ENCODE peak calls at places on chromosomes 16 and 17, in eight cellular contexts. One of them, this sample, is unnamed.

GRCh38 chr17:80872999-80873951 is 118.4 kb upstream of the CHMP6 start:
- DNase-seq in psoas muscle: peak; percentile 77
- DNase-seq in B cell: no peak
- DNase-seq in fibroblast of mammary gland: no peak
- DNase-seq in WERI-Rb-1: no peak
- DNase-seq in EL: peak; percentile 79
- DNase-seq in T-cell: no peak
- DNase-seq in occipital lobe: peak; percentile 17
- DNase-seq in this sample: peak; percentile 67

GRCh38 chr17:42422412-42422957 is 571 bp downstream of the CAVIN1 start:
- DNase-seq in B cell: peak; percentile 61
- DNase-seq in WERI-Rb-1: peak; percentile 39
- DNase-seq in EL: no peak
- DNase-seq in psoas muscle: peak; percentile 76
- DNase-seq in occipital lobe: no peak
- DNase-seq in T-cell: no peak
- DNase-seq in fibroblast of mammary gland: no peak
- DNase-seq in this sample: peak; percentile 81

GRCh38 chr16:77652399-77652798 is 69.9 kb upstream of the NUDT7 start:
- DNase-seq in psoas muscle: no peak
- DNase-seq in WERI-Rb-1: no peak
- DNase-seq in B cell: no peak
- DNase-seq in EL: no peak
- DNase-seq in occipital lobe: no peak
- DNase-seq in T-cell: no peak
- DNase-seq in fibroblast of mammary gland: peak; percentile 64
- DNase-seq in this sample: no peak

GRCh38 chr17:43880420-43880991 is 26.8 kb downstream of the MPP2 start:
- DNase-seq in EL: peak; percentile 30
- DNase-seq in occipital lobe: no peak
- DNase-seq in WERI-Rb-1: peak; percentile 85
- DNase-seq in fibroblast of mammary gland: no peak
- DNase-seq in T-cell: peak; percentile 14
- DNase-seq in psoas muscle: peak; percentile 80
- DNase-seq in B cell: peak; percentile 58
- DNase-seq in this sample: peak; percentile 62

GRCh38 chr17:43830510-43831145 is 2.3 kb downstream of the MPP3 start:
- DNase-seq in psoas muscle: no peak
- DNase-seq in EL: no peak
- DNase-seq in T-cell: no peak
- DNase-seq in B cell: no peak
- DNase-seq in occipital lobe: no peak
- DNase-seq in WERI-Rb-1: no peak
- DNase-seq in fibroblast of mammary gland: no peak
- DNase-seq in this sample: no peak

GRCh38 chr17:59431606-59432005 is 100.2 kb downstream of the YPEL2 start:
- DNase-seq in WERI-Rb-1: no peak
- DNase-seq in B cell: no peak
- DNase-seq in psoas muscle: no peak
- DNase-seq in T-cell: no peak
- DNase-seq in EL: no peak
- DNase-seq in fibroblast of mammary gland: no peak
- DNase-seq in occipital lobe: no peak
- DNase-seq in this sample: no peak

GRCh38 chr17:2929881-2930533 is 133.4 kb downstream of the OR1D5 start:
- DNase-seq in T-cell: no peak
- DNase-seq in EL: peak; percentile 31
- DNase-seq in WERI-Rb-1: peak; percentile 86
- DNase-seq in occipital lobe: no peak
- DNase-seq in B cell: peak; percentile 61
- DNase-seq in fibroblast of mammary gland: peak; percentile 49
- DNase-seq in psoas muscle: no peak
- DNase-seq in this sample: no peak

GRCh38 chr17:1720856-1721386 is 3.6 kb upstream of the WDR81 start:
- DNase-seq in psoas muscle: peak; percentile 72
- DNase-seq in occipital lobe: no peak
- DNase-seq in WERI-Rb-1: peak; percentile 69
- DNase-seq in B cell: no peak
- DNase-seq in EL: peak; percentile 52
- DNase-seq in T-cell: peak; percentile 58
- DNase-seq in fibroblast of mammary gland: peak; percentile 63
- DNase-seq in this sample: no peak

GRCh38 chr17:38510424-38511125 is 82.3 kb downstream of the ARHGAP23 start:
- DNase-seq in B cell: peak; percentile 62
- DNase-seq in occipital lobe: no peak
- DNase-seq in EL: peak; percentile 29
- DNase-seq in psoas muscle: peak; percentile 53
- DNase-seq in T-cell: no peak
- DNase-seq in WERI-Rb-1: peak; percentile 80
- DNase-seq in fibroblast of mammary gland: no peak
- DNase-seq in this sample: no peak

GRCh38 chr16:75053791-75054555 is 55.1 kb downstream of the ZNRF1 start:
- DNase-seq in WERI-Rb-1: no peak
- DNase-seq in T-cell: no peak
- DNase-seq in occipital lobe: no peak
- DNase-seq in psoas muscle: peak; percentile 86
- DNase-seq in fibroblast of mammary gland: no peak
- DNase-seq in EL: no peak
- DNase-seq in B cell: no peak
- DNase-seq in this sample: peak; percentile 84

GRCh38 chr17:68006797-68007196 is 10.5 kb upstream of the C17orf58 start:
- DNase-seq in WERI-Rb-1: no peak
- DNase-seq in occipital lobe: no peak
- DNase-seq in EL: no peak
- DNase-seq in fibroblast of mammary gland: peak; percentile 4
- DNase-seq in T-cell: no peak
- DNase-seq in psoas muscle: no peak
- DNase-seq in B cell: no peak
- DNase-seq in this sample: peak; percentile 74

GRCh38 chr16:1078579-1079021 is 6.1 kb downstream of the SSTR5 start:
- DNase-seq in occipital lobe: no peak
- DNase-seq in B cell: no peak
- DNase-seq in T-cell: no peak
- DNase-seq in WERI-Rb-1: peak; percentile 86
- DNase-seq in psoas muscle: no peak
- DNase-seq in fibroblast of mammary gland: peak; percentile 53
- DNase-seq in EL: peak; percentile 26
- DNase-seq in this sample: no peak

GRCh38 chr16:9446471-9447194 is 355.2 kb downstream of the HAPSTR1 start:
- DNase-seq in WERI-Rb-1: no peak
- DNase-seq in fibroblast of mammary gland: no peak
- DNase-seq in B cell: no peak
- DNase-seq in T-cell: no peak
- DNase-seq in EL: no peak
- DNase-seq in psoas muscle: no peak
- DNase-seq in occipital lobe: no peak
- DNase-seq in this sample: no peak

GRCh38 chr16:89115216-89115949 is 21.7 kb downstream of the ACSF3 start:
- DNase-seq in B cell: peak; percentile 89
- DNase-seq in EL: no peak
- DNase-seq in occipital lobe: peak; percentile 47
- DNase-seq in psoas muscle: peak; percentile 84
- DNase-seq in WERI-Rb-1: no peak
- DNase-seq in fibroblast of mammary gland: peak; percentile 80
- DNase-seq in T-cell: peak; percentile 94
- DNase-seq in this sample: peak; percentile 92

GRCh38 chr17:1744551-1745512 is 2.2 kb downstream of the SERPINF2 start:
- DNase-seq in psoas muscle: no peak
- DNase-seq in EL: no peak
- DNase-seq in occipital lobe: no peak
- DNase-seq in T-cell: no peak
- DNase-seq in fibroblast of mammary gland: no peak
- DNase-seq in B cell: no peak
- DNase-seq in WERI-Rb-1: no peak
- DNase-seq in this sample: no peak

GRCh38 chr16:50360779-50361178 is 8.0 kb downstream of the BRD7 start:
- DNase-seq in T-cell: no peak
- DNase-seq in occipital lobe: no peak
- DNase-seq in fibroblast of mammary gland: peak; percentile 65
- DNase-seq in WERI-Rb-1: peak; percentile 70
- DNase-seq in B cell: no peak
- DNase-seq in EL: no peak
- DNase-seq in psoas muscle: no peak
- DNase-seq in this sample: no peak

GRCh38 chr17:31060814-31061550 is 33.8 kb upstream of the NF1 start:
- DNase-seq in T-cell: no peak
- DNase-seq in EL: no peak
- DNase-seq in occipital lobe: no peak
- DNase-seq in B cell: no peak
- DNase-seq in psoas muscle: no peak
- DNase-seq in WERI-Rb-1: no peak
- DNase-seq in fibroblast of mammary gland: no peak
- DNase-seq in this sample: no peak

GRCh38 chr16:3171181-3171854 is 16.7 kb upstream of the OR1F1 start:
- DNase-seq in WERI-Rb-1: no peak
- DNase-seq in fibroblast of mammary gland: no peak
- DNase-seq in T-cell: no peak
- DNase-seq in occipital lobe: no peak
- DNase-seq in psoas muscle: no peak
- DNase-seq in B cell: no peak
- DNase-seq in EL: no peak
- DNase-seq in this sample: no peak

GRCh38 chr16:83336630-83337029 is 471.1 kb upstream of the HSBP1 start:
- DNase-seq in WERI-Rb-1: no peak
- DNase-seq in fibroblast of mammary gland: peak; percentile 88
- DNase-seq in psoas muscle: no peak
- DNase-seq in occipital lobe: no peak
- DNase-seq in EL: peak; percentile 74
- DNase-seq in B cell: no peak
- DNase-seq in T-cell: no peak
- DNase-seq in this sample: no peak

GRCh38 chr16:85562102-85562786 is 50.9 kb upstream of the GSE1 start:
- DNase-seq in B cell: no peak
- DNase-seq in EL: no peak
- DNase-seq in fibroblast of mammary gland: no peak
- DNase-seq in WERI-Rb-1: peak; percentile 52
- DNase-seq in occipital lobe: no peak
- DNase-seq in T-cell: no peak
- DNase-seq in psoas muscle: no peak
- DNase-seq in this sample: peak; percentile 39

GRCh38 chr17:28552201-28552999 is at the start of gene UNC119:
- DNase-seq in occipital lobe: peak; percentile 52
- DNase-seq in B cell: peak; percentile 96
- DNase-seq in EL: peak; percentile 77
- DNase-seq in fibroblast of mammary gland: peak; percentile 37
- DNase-seq in WERI-Rb-1: peak; percentile 75
- DNase-seq in T-cell: peak; percentile 70
- DNase-seq in psoas muscle: peak; percentile 83
- DNase-seq in this sample: peak; percentile 91

GRCh38 chr17:45812102-45812501 is 28.0 kb downstream of the CRHR1 start:
- DNase-seq in B cell: no peak
- DNase-seq in WERI-Rb-1: no peak
- DNase-seq in fibroblast of mammary gland: peak; percentile 13
- DNase-seq in T-cell: no peak
- DNase-seq in psoas muscle: no peak
- DNase-seq in EL: no peak
- DNase-seq in occipital lobe: no peak
- DNase-seq in this sample: no peak

GRCh38 chr17:31530391-31530990 is 139.0 kb downstream of the RAB11FIP4 start:
- DNase-seq in EL: no peak
- DNase-seq in T-cell: no peak
- DNase-seq in B cell: no peak
- DNase-seq in fibroblast of mammary gland: no peak
- DNase-seq in WERI-Rb-1: no peak
- DNase-seq in occipital lobe: no peak
- DNase-seq in psoas muscle: no peak
- DNase-seq in this sample: no peak

GRCh38 chr17:74987909-74988711 is 678 bp downstream of the CDR2L start:
- DNase-seq in B cell: peak; percentile 63
- DNase-seq in psoas muscle: peak; percentile 89
- DNase-seq in WERI-Rb-1: peak; percentile 83
- DNase-seq in EL: peak; percentile 76
- DNase-seq in occipital lobe: peak; percentile 56
- DNase-seq in T-cell: no peak
- DNase-seq in fibroblast of mammary gland: peak; percentile 72
- DNase-seq in this sample: peak; percentile 92

GRCh38 chr16:66612422-66612821 is 7.9 kb downstream of the CMTM3 start:
- DNase-seq in psoas muscle: no peak
- DNase-seq in T-cell: no peak
- DNase-seq in B cell: no peak
- DNase-seq in occipital lobe: no peak
- DNase-seq in EL: no peak
- DNase-seq in WERI-Rb-1: no peak
- DNase-seq in fibroblast of mammary gland: no peak
- DNase-seq in this sample: no peak